ENCODE peak calls at places on chromosomes 11 and 22, in six cellular contexts. One of them, this sample, is unnamed.

GRCh38 chr11:84381666-84382065 is 1095.5 kb upstream of the CCDC90B start:
- DNase-seq in naive thymus-derived CD4-positive, alpha-beta T cell: no peak
- DNase-seq in left ventricle myocardium inferior: no peak
- DNase-seq in sigmoid colon: no peak
- DNase-seq in endodermal cell: no peak
- DNase-seq in fibroblast of lung: no peak
- DNase-seq in this sample: no peak

GRCh38 chr11:95101935-95102334 is 12.3 kb downstream of the ENDOD1 start:
- DNase-seq in naive thymus-derived CD4-positive, alpha-beta T cell: no peak
- DNase-seq in left ventricle myocardium inferior: no peak
- DNase-seq in sigmoid colon: no peak
- DNase-seq in endodermal cell: no peak
- DNase-seq in fibroblast of lung: no peak
- DNase-seq in this sample: no peak

GRCh38 chr11:102625163-102625562 is at the start of gene MMP20:
- DNase-seq in naive thymus-derived CD4-positive, alpha-beta T cell: no peak
- DNase-seq in left ventricle myocardium inferior: no peak
- DNase-seq in sigmoid colon: no peak
- DNase-seq in endodermal cell: no peak
- DNase-seq in fibroblast of lung: no peak
- DNase-seq in this sample: no peak

GRCh38 chr22:35883028-35883620 is 145.5 kb downstream of the RBFOX2 start:
- DNase-seq in naive thymus-derived CD4-positive, alpha-beta T cell: no peak
- DNase-seq in left ventricle myocardium inferior: no peak
- DNase-seq in sigmoid colon: no peak
- DNase-seq in endodermal cell: no peak
- DNase-seq in fibroblast of lung: peak; percentile 69
- DNase-seq in this sample: no peak

GRCh38 chr22:35627267-35628041 is 10.3 kb upstream of the MB start:
- DNase-seq in naive thymus-derived CD4-positive, alpha-beta T cell: no peak
- DNase-seq in left ventricle myocardium inferior: peak; percentile 82
- DNase-seq in sigmoid colon: peak; percentile 93
- DNase-seq in endodermal cell: peak; percentile 92
- DNase-seq in fibroblast of lung: peak; percentile 89
- DNase-seq in this sample: peak; percentile 88

GRCh38 chr11:46951864-46952263 is 15.3 kb downstream of the CSTPP1 start:
- DNase-seq in naive thymus-derived CD4-positive, alpha-beta T cell: no peak
- DNase-seq in left ventricle myocardium inferior: no peak
- DNase-seq in sigmoid colon: no peak
- DNase-seq in endodermal cell: no peak
- DNase-seq in fibroblast of lung: peak; percentile 43
- DNase-seq in this sample: no peak

GRCh38 chr11:57323503-57324153 is 1.1 kb downstream of the TNKS1BP1 start:
- DNase-seq in naive thymus-derived CD4-positive, alpha-beta T cell: no peak
- DNase-seq in left ventricle myocardium inferior: no peak
- DNase-seq in sigmoid colon: no peak
- DNase-seq in endodermal cell: no peak
- DNase-seq in fibroblast of lung: peak; percentile 30
- DNase-seq in this sample: no peak

GRCh38 chr11:126815111-126815510 is 185.5 kb downstream of the KIRREL3 start:
- DNase-seq in naive thymus-derived CD4-positive, alpha-beta T cell: no peak
- DNase-seq in left ventricle myocardium inferior: no peak
- DNase-seq in sigmoid colon: no peak
- DNase-seq in endodermal cell: no peak
- DNase-seq in fibroblast of lung: peak; percentile 74
- DNase-seq in this sample: no peak

GRCh38 chr11:14362613-14363012 is 3.6 kb upstream of the RRAS2 start:
- DNase-seq in naive thymus-derived CD4-positive, alpha-beta T cell: no peak
- DNase-seq in left ventricle myocardium inferior: peak; percentile 40
- DNase-seq in sigmoid colon: no peak
- DNase-seq in endodermal cell: no peak
- DNase-seq in fibroblast of lung: no peak
- DNase-seq in this sample: no peak

GRCh38 chr11:33191456-33191855 is 30.2 kb upstream of the CSTF3 start:
- DNase-seq in naive thymus-derived CD4-positive, alpha-beta T cell: no peak
- DNase-seq in left ventricle myocardium inferior: no peak
- DNase-seq in sigmoid colon: no peak
- DNase-seq in endodermal cell: no peak
- DNase-seq in fibroblast of lung: no peak
- DNase-seq in this sample: no peak

GRCh38 chr11:60895687-60896086 is 10.7 kb downstream of the PRPF19 start:
- DNase-seq in naive thymus-derived CD4-positive, alpha-beta T cell: no peak
- DNase-seq in left ventricle myocardium inferior: no peak
- DNase-seq in sigmoid colon: no peak
- DNase-seq in endodermal cell: no peak
- DNase-seq in fibroblast of lung: no peak
- DNase-seq in this sample: no peak

GRCh38 chr11:9687736-9688494 is 24.0 kb downstream of the SWAP70 start:
- DNase-seq in naive thymus-derived CD4-positive, alpha-beta T cell: no peak
- DNase-seq in left ventricle myocardium inferior: no peak
- DNase-seq in sigmoid colon: no peak
- DNase-seq in endodermal cell: no peak
- DNase-seq in fibroblast of lung: peak; percentile 29
- DNase-seq in this sample: no peak

GRCh38 chr11:77223797-77224196 is 77.7 kb downstream of the GDPD4 start:
- DNase-seq in naive thymus-derived CD4-positive, alpha-beta T cell: no peak
- DNase-seq in left ventricle myocardium inferior: no peak
- DNase-seq in sigmoid colon: no peak
- DNase-seq in endodermal cell: no peak
- DNase-seq in fibroblast of lung: no peak
- DNase-seq in this sample: no peak

GRCh38 chr11:17682848-17683247 is 36.5 kb upstream of the MYOD1 start:
- DNase-seq in naive thymus-derived CD4-positive, alpha-beta T cell: no peak
- DNase-seq in left ventricle myocardium inferior: no peak
- DNase-seq in sigmoid colon: no peak
- DNase-seq in endodermal cell: no peak
- DNase-seq in fibroblast of lung: no peak
- DNase-seq in this sample: no peak

GRCh38 chr11:17686185-17686980 is 33.0 kb upstream of the MYOD1 start:
- DNase-seq in naive thymus-derived CD4-positive, alpha-beta T cell: no peak
- DNase-seq in left ventricle myocardium inferior: no peak
- DNase-seq in sigmoid colon: no peak
- DNase-seq in endodermal cell: no peak
- DNase-seq in fibroblast of lung: peak; percentile 75
- DNase-seq in this sample: no peak

GRCh38 chr11:17684550-17684949 is 34.8 kb upstream of the MYOD1 start:
- DNase-seq in naive thymus-derived CD4-positive, alpha-beta T cell: no peak
- DNase-seq in left ventricle myocardium inferior: no peak
- DNase-seq in sigmoid colon: no peak
- DNase-seq in endodermal cell: no peak
- DNase-seq in fibroblast of lung: no peak
- DNase-seq in this sample: no peak

GRCh38 chr11:17687946-17688670 is 31.3 kb upstream of the MYOD1 start:
- DNase-seq in naive thymus-derived CD4-positive, alpha-beta T cell: no peak
- DNase-seq in left ventricle myocardium inferior: no peak
- DNase-seq in sigmoid colon: no peak
- DNase-seq in endodermal cell: no peak
- DNase-seq in fibroblast of lung: no peak
- DNase-seq in this sample: no peak

GRCh38 chr11:17683378-17684161 is 35.8 kb upstream of the MYOD1 start:
- DNase-seq in naive thymus-derived CD4-positive, alpha-beta T cell: no peak
- DNase-seq in left ventricle myocardium inferior: no peak
- DNase-seq in sigmoid colon: no peak
- DNase-seq in endodermal cell: no peak
- DNase-seq in fibroblast of lung: peak; percentile 93
- DNase-seq in this sample: no peak
- H3K27me3 ChIP-seq in naive thymus-derived CD4-positive, alpha-beta T cell: no peaks in the 10 kb centered on the region
- H3K27me3 ChIP-seq in left ventricle myocardium inferior: peaks cover 79% of the 10 kb centered on the region
- H3K27me3 ChIP-seq in sigmoid colon: no peaks in the 10 kb centered on the region
- H3K27me3 ChIP-seq in endodermal cell: peaks cover 60% of the 10 kb centered on the region
- H3K27me3 ChIP-seq in fibroblast of lung: no peaks in the 10 kb centered on the region
- H3K27me3 ChIP-seq in this sample: peaks cover 9% of the 10 kb centered on the region

GRCh38 chr11:35082322-35083180 is 56.4 kb upstream of the CD44 start:
- DNase-seq in naive thymus-derived CD4-positive, alpha-beta T cell: peak; percentile 91
- DNase-seq in left ventricle myocardium inferior: peak; percentile 45
- DNase-seq in sigmoid colon: peak; percentile 75
- DNase-seq in endodermal cell: peak; percentile 90
- DNase-seq in fibroblast of lung: peak; percentile 92
- DNase-seq in this sample: peak; percentile 89
- H3K27ac ChIP-seq in naive thymus-derived CD4-positive, alpha-beta T cell: peak overlapping the region; percentile 95
- H3K27ac ChIP-seq in left ventricle myocardium inferior: peak overlapping the region; percentile 27
- H3K27ac ChIP-seq in sigmoid colon: peak overlapping the region; percentile 85
- H3K27ac ChIP-seq in endodermal cell: no peak overlapping the region
- H3K27ac ChIP-seq in fibroblast of lung: peak overlapping the region; percentile 96
- H3K27ac ChIP-seq in this sample: peak overlapping the region; percentile 81

DNA sequence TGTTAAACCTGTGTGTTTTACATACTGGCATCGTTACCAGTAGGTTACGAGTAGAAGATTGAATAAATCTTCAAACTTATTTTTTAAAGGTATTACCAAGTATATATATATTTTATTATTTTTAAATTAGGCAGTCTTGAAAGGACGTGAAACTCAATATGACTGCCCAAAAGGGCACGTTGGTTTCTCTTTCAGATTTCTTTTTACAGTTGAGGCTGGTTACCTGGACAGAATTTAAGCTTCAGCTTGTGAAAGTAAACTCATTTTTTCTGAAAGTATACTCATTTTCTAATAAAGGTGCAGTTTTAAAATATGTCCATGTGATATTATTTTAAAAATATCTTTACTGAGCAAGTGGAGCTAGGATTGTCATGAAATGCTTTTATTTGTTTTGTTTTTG is 1.7 kb downstream of the FBXO7 start:
- DNase-seq in naive thymus-derived CD4-positive, alpha-beta T cell: no peak
- DNase-seq in left ventricle myocardium inferior: no peak
- DNase-seq in sigmoid colon: no peak
- DNase-seq in endodermal cell: no peak
- DNase-seq in fibroblast of lung: no peak
- DNase-seq in this sample: no peak
- H3K4me3 ChIP-seq in naive thymus-derived CD4-positive, alpha-beta T cell: peak overlapping the region; percentile 77
- H3K4me3 ChIP-seq in left ventricle myocardium inferior: peak overlapping the region; percentile 92
- H3K4me3 ChIP-seq in sigmoid colon: peak overlapping the region; percentile 92
- H3K4me3 ChIP-seq in endodermal cell: peak overlapping the region; percentile 94
- H3K4me3 ChIP-seq in fibroblast of lung: peak overlapping the region; percentile 67
- H3K4me3 ChIP-seq in this sample: peak overlapping the region; percentile 88

DNA sequence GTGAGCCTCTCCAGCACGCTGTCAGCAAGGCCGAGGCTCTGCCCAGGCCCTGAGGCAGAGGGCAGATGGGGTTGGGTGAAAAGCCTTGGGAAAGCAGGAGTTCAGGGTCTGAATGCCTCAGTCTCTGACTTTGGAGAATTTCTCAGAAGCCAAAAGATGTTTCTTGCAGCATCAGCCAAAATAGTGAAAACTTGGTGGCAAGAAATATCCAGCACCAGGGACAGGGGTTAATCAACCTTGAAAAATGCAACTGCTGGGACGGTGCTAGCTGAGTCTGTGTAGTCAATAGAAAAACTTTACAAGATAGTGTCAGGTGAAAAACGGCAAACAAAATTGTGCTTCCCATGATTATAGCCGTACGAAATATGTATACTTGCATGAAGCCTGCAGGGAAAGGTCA is 1.4 kb upstream of the ABCC8 start:
- DNase-seq in naive thymus-derived CD4-positive, alpha-beta T cell: no peak
- DNase-seq in left ventricle myocardium inferior: no peak
- DNase-seq in sigmoid colon: no peak
- DNase-seq in endodermal cell: no peak
- DNase-seq in fibroblast of lung: no peak
- DNase-seq in this sample: no peak
- H3K27me3 ChIP-seq in naive thymus-derived CD4-positive, alpha-beta T cell: no peaks in the 10 kb centered on the region
- H3K27me3 ChIP-seq in left ventricle myocardium inferior: peaks cover 64% of the 10 kb centered on the region
- H3K27me3 ChIP-seq in sigmoid colon: peaks cover 38% of the 10 kb centered on the region
- H3K27me3 ChIP-seq in endodermal cell: peaks cover 61% of the 10 kb centered on the region
- H3K27me3 ChIP-seq in fibroblast of lung: peaks cover 17% of the 10 kb centered on the region
- H3K27me3 ChIP-seq in this sample: peaks cover 51% of the 10 kb centered on the region

DNA sequence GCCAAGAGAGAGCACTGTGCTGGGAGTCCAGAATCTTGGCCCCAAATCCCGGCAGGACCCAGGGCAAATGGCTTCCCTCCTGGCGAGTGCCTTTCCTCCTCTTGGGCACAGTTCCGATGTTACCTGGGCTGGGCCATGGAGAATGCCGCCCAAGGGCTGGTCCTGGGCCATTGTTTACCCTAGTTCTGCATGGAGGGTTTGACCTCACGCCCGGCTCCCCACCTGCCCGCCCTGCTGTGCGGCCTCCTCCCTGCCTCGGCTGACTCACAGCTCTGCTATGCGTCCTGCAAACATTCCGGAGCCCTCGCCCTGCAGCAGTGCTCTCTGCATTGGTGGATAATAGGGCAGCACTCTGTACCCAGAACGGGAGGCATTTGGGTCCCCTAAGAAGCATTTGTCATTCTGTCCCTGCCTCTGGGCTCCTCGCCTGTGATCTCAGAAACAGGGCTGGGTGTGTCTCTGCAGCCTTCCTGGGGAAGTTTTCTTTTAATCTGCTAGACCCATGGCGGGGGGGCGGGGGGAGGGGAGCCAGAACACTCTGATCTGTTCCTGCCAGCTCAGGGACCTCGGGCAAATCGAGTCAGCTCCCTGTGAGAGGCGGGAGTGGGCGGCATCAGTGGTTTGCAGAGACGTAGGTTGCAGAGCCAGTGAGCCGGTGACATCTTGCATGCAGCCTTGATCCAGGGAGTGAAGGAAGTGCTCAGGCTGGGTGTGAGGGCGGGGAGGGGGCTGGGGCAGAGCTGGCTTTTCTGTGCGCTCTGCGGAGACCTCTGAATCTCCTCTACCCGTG is 32.9 kb upstream of the SMIM38 start:
- DNase-seq in naive thymus-derived CD4-positive, alpha-beta T cell: peak; percentile 73
- DNase-seq in left ventricle myocardium inferior: peak; percentile 71
- DNase-seq in sigmoid colon: no peak
- DNase-seq in endodermal cell: peak; percentile 98
- DNase-seq in fibroblast of lung: peak; percentile 84
- DNase-seq in this sample: peak; percentile 94
- H3K27ac ChIP-seq in naive thymus-derived CD4-positive, alpha-beta T cell: peak overlapping the region; percentile 76
- H3K27ac ChIP-seq in left ventricle myocardium inferior: peak overlapping the region; percentile 89
- H3K27ac ChIP-seq in sigmoid colon: peak overlapping the region; percentile 59
- H3K27ac ChIP-seq in endodermal cell: peak overlapping the region; percentile 73
- H3K27ac ChIP-seq in fibroblast of lung: no peak overlapping the region
- H3K27ac ChIP-seq in this sample: peak overlapping the region; percentile 88

This sample was measured in lower lobe of right lung.